ENCODE peak calls at places on chromosomes 5 and 9, in five cellular contexts. M, B, W, D and O are unnamed samples.

GRCh38 chr9:122779181-122779580 is 9.6 kb upstream of the OR5C1 start:
- DNase-seq in M (no peak), B (no peak), W (no peak), D (no peak), O (no peak)

GRCh38 chr9:126343271-126343700 is 16.7 kb downstream of the MVB12B start:
- DNase-seq in M (no peak), B (no peak), W (no peak), D (no peak), O (no peak)

GRCh38 chr9:129860653-129861446 is 25.6 kb downstream of the USP20 start:
- DNase-seq in M (no peak), B (no peak), W (no peak), D (no peak), O (no peak)

GRCh38 chr5:64818245-64818644 is 49.5 kb downstream of the CWC27 start:
- DNase-seq in M (no peak), B (no peak), W (no peak), D (no peak), O (no peak)

GRCh38 chr9:113707953-113708695 is 168.0 kb upstream of the ZNF618 start:
- DNase-seq in M (no peak), B (no peak), W (no peak), D (no peak), O (no peak)

GRCh38 chr5:177195307-177195952 is 61.9 kb downstream of the NSD1 start:
- DNase-seq in M (peak), B (no peak), W (no peak), D (no peak), O (peak)

GRCh38 chr5:170681013-170681433 is 102.5 kb upstream of the GABRP start:
- DNase-seq in M (peak), B (no peak), W (no peak), D (peak), O (peak)

GRCh38 chr9:99451121-99451606 is 229.1 kb downstream of the SEC61B start:
- DNase-seq in M (no peak), B (no peak), W (no peak), D (no peak), O (no peak)

GRCh38 chr5:10454591-10455272 is 13.1 kb downstream of the ROPN1L start:
- DNase-seq in M (peak), B (no peak), W (no peak), D (no peak), O (peak)

GRCh38 chr9:136339958-136340310 is 12.6 kb downstream of the GPSM1 start:
- DNase-seq in M (no peak), B (no peak), W (no peak), D (no peak), O (no peak)

GRCh38 chr9:6893350-6894131 is 135.8 kb downstream of the KDM4C start:
- DNase-seq in M (no peak), B (no peak), W (no peak), D (no peak), O (no peak)

GRCh38 chr5:912356-913091 is 19.8 kb downstream of the TRIP13 start:
- DNase-seq in M (peak), B (peak), W (peak), D (peak), O (peak)

GRCh38 chr5:74945561-74946165 is 79.5 kb upstream of the FAM169A start:
- DNase-seq in M (no peak), B (no peak), W (no peak), D (no peak), O (peak)

GRCh38 chr9:114107286-114108001 is 8.4 kb upstream of the KIF12 start:
- DNase-seq in M (no peak), B (no peak), W (no peak), D (no peak), O (no peak)

GRCh38 chr9:134947265-134947955 is 29.7 kb upstream of the FCN1 start:
- DNase-seq in M (no peak), B (no peak), W (no peak), D (no peak), O (no peak)

GRCh38 chr9:86685556-86685955 is 261.8 kb downstream of the GAS1 start:
- DNase-seq in M (no peak), B (no peak), W (no peak), D (no peak), O (peak)

GRCh38 chr5:112860929-112861637 is at the start of gene SRP19:
- DNase-seq in M (peak), B (peak), W (peak), D (peak), O (peak)

GRCh38 chr5:100777680-100778281 is 125.3 kb downstream of the ST8SIA4 start:
- DNase-seq in M (peak), B (no peak), W (peak), D (peak), O (peak)

GRCh38 chr5:6274846-6275543 is 103.4 kb downstream of the MED10 start:
- DNase-seq in M (no peak), B (no peak), W (no peak), D (no peak), O (no peak)

GRCh38 chr5:122937914-122938313 is 92.5 kb downstream of the SNX24 start:
- DNase-seq in M (no peak), B (peak), W (no peak), D (no peak), O (no peak)

GRCh38 chr9:23674016-23674585 is 151.9 kb downstream of the ELAVL2 start:
- DNase-seq in M (no peak), B (no peak), W (no peak), D (no peak), O (no peak)

GRCh38 chr5:2015116-2015848 is 132.6 kb upstream of the IRX4 start:
- DNase-seq in M (no peak), B (no peak), W (no peak), D (no peak), O (no peak)

GRCh38 chr5:68220914-68221313 is 5.4 kb downstream of the PIK3R1 start:
- DNase-seq in M (no peak), B (no peak), W (no peak), D (no peak), O (no peak)

GRCh38 chr5:68222824-68223354 is 7.3 kb downstream of the PIK3R1 start:
- DNase-seq in M (no peak), B (no peak), W (no peak), D (no peak), O (no peak)

GRCh38 chr5:68220260-68220659 is 4.7 kb downstream of the PIK3R1 start:
- DNase-seq in M (no peak), B (no peak), W (no peak), D (no peak), O (no peak)

GRCh38 chr5:68221488-68221887 is 5.9 kb downstream of the PIK3R1 start:
- DNase-seq in M (no peak), B (no peak), W (no peak), D (no peak), O (no peak)

GRCh38 chr5:68222310-68222709 is 6.8 kb downstream of the PIK3R1 start:
- DNase-seq in M (no peak), B (peak), W (no peak), D (no peak), O (no peak)
- H3K4me3 ChIP-seq in M (no peak), B (no peak), W (no peak), D (no peak), O (no peak)

GRCh38 chr5:110784901-110785300 is 46.1 kb downstream of the SLC25A46 start:
- DNase-seq in M (no peak), B (no peak), W (no peak), D (no peak), O (peak)

GRCh38 chr5:110785356-110785755 is 46.5 kb downstream of the SLC25A46 start:
- DNase-seq in M (peak), B (no peak), W (peak), D (no peak), O (peak)

DNA sequence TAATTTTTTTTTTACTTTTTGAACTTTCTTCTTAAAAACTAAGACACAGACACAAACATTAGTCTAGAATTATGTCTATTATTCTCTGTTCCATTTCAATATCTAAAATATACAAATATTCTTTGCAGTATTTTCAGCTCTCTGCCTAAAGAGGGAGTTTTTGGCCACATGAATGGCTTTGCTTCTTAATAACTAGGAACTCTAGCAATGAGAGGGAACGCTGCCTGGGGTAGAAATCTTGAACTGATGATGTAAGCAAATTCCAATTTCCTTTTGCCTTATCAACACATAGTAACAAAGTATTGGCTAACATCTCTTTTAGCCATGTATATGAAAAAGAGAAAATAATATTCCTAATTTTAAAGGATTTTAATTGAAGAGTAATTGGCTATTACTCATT is 51.9 kb downstream of the SLC25A46 start:
- DNase-seq in M (peak), B (no peak), W (peak), D (peak), O (peak)
- TF ChIP-seq CTCF in M (peak), B (no peak), W (peak), D (no peak), O (peak)

DNA sequence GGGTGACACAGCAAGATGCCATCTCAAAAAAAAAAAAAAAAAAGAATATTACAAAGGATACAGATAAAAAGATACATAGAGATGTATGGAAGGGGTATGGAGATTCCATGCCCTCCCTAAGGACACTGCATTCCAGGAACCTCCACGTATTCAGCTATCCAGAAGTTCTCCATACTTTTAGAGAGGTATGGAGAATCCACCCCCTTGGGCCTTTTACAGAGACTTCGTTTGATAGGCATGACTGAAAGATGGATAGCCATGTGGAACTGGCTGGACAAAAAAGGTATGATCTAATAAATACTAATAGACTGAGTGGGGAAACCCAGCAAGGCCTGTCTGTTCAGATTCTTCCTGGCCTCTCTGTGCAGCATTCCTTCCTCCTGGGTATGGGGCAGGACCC is 56.6 kb upstream of the DMRT1 start:
- DNase-seq in M (no peak), B (no peak), W (no peak), D (no peak), O (no peak)
- H3K4me3 ChIP-seq in M (no peak), B (no peak), W (no peak), D (no peak), O (no peak)

DNA sequence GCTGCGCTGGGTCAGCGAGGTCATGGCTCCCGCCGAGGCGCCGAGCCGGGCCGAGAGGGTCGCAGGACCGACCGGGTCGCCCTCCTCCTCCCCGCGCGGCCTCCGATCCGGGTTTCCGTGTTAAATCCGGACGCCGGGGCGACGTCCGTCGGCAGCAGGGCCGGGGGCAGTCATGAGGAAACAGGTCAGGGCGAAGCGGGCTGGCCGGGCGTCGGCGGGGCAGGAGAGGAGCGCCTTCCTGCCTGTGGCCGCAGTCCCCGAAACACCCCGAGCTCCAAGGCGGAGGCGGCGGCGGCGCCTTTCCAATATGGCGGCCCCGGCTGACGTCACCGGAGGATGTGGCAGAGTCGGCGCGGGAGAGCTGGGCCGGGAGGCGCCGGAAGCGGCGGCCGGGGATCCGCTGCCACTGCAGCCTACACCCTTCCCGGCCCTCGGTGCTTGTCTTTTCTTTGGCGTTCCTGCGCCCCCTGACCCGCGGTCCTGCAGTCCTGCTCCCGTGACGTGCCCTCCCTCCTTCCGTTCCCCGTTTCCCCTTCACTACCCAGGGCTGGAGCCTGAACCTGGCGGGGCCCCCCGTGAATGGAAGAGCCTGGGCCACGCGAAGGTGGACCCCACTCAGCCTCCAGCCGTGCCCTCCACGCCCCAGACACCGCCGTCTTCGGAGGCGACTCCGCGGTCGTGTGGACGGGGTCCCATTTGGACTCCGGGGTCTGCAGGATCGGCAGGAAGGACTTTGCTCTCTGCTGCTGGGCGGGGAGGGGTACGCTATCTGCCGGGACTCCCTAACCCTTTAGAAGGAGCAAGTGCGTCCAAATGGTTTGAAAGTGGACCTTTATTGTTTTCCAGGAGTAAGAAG is at the start of gene GOLPH3:
- DNase-seq in M (peak), B (peak), W (peak), D (no peak), O (peak)
- TF ChIP-seq CTCF in M (no peak), B (no peak), W (no peak), D (no peak), O (no peak)

GRCh38 chr5:119439140-119439625 is 13.1 kb upstream of the HSD17B4 start:
- DNase-seq in M (no peak), B (no peak), W (no peak), D (no peak), O (no peak)
- H3K4me3 ChIP-seq in M (no peak), B (no peak), W (no peak), D (no peak), O (no peak)

GRCh38 chr5:9160747-9161146 is 385.1 kb downstream of the SEMA5A start:
- DNase-seq in M (no peak), B (no peak), W (no peak), D (no peak), O (no peak)

GRCh38 chr5:9157020-9157419 is 388.9 kb downstream of the SEMA5A start:
- DNase-seq in M (no peak), B (no peak), W (no peak), D (no peak), O (no peak)

GRCh38 chr5:9151671-9152427 is 394.0 kb downstream of the SEMA5A start:
- DNase-seq in M (no peak), B (no peak), W (no peak), D (no peak), O (no peak)

DNA sequence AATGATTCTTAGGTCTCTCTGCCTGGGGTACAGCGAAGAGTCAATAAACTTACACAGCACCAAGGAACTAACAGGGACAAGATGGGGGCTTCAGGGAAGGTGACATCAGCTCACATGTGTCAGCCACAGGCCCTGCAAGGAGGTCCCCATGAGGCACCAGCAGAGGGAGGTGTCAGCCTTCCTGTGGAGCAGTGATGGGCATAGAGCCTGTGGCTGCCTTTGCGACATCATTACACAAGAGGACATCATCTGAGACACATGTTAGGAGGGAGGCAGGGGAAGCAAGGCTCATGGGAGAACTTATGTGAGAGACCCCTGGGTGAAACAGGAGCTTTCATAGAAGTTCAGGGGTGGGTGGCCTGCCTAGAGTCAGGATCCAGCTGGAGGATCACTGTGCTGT is 389.6 kb downstream of the SEMA5A start:
- DNase-seq in M (peak), B (no peak), W (peak), D (peak), O (peak)
- TF ChIP-seq CTCF in M (peak), B (no peak), W (peak), D (peak), O (peak)